ENCODE peak calls at places on chromosomes 6 and 20, in nine cellular contexts. E, N, D, O, M, B, Y, T and U are unnamed samples.

GRCh38 chr6:144347933-144348332 is 62.8 kb downstream of the UTRN start:
- DNase-seq in E (no peak), N (no peak), D (no peak), O (no peak), M (no peak), B (no peak), Y (no peak), T (no peak), U (no peak)

GRCh38 chr20:39830903-39831302 is 858.1 kb downstream of the MAFB start:
- DNase-seq in E (no peak), N (no peak), D (no peak), O (no peak), M (no peak), B (no peak), Y (no peak), T (no peak), U (no peak)

GRCh38 chr6:52231411-52232127 is 12.7 kb downstream of the IL17F start:
- DNase-seq in E (no peak), N (no peak), D (no peak), O (no peak), M (no peak), B (no peak), Y (no peak), T (no peak), U (no peak)

GRCh38 chr6:143449731-143450452 is 603 bp downstream of the ADAT2 start:
- DNase-seq in E (peak), N (no peak), D (no peak), O (no peak), M (peak), B (no peak), Y (peak), T (no peak), U (no peak)

GRCh38 chr20:59515013-59515905 is 89.1 kb upstream of the PHACTR3 start:
- DNase-seq in E (peak), N (peak), D (peak), O (peak), M (peak), B (no peak), Y (peak), T (peak), U (peak)

GRCh38 chr6:110682460-110682853 is 132.8 kb downstream of the CDK19 start:
- DNase-seq in E (peak), N (peak), D (peak), O (peak), M (no peak), B (peak), Y (peak), T (peak), U (peak)

GRCh38 chr6:89116702-89117101 is 1.2 kb downstream of the SRSF12 start:
- DNase-seq in E (no peak), N (no peak), D (no peak), O (no peak), M (no peak), B (no peak), Y (no peak), T (no peak), U (peak)

GRCh38 chr6:167031082-167031709 is 32.0 kb downstream of the CEP43 start:
- DNase-seq in E (no peak), N (no peak), D (no peak), O (no peak), M (no peak), B (no peak), Y (no peak), T (no peak), U (no peak)

GRCh38 chr6:52984247-52984646 is 10.8 kb downstream of the GSTA4 start:
- DNase-seq in E (peak), N (no peak), D (no peak), O (no peak), M (no peak), B (no peak), Y (no peak), T (no peak), U (no peak)

GRCh38 chr6:168127384-168127868 is 48.4 kb upstream of the FRMD1 start:
- DNase-seq in E (no peak), N (no peak), D (no peak), O (no peak), M (peak), B (peak), Y (no peak), T (no peak), U (peak)

GRCh38 chr6:1729133-1729751 is 119.5 kb downstream of the FOXC1 start:
- DNase-seq in E (no peak), N (no peak), D (no peak), O (no peak), M (no peak), B (no peak), Y (no peak), T (no peak), U (no peak)

GRCh38 chr20:10798811-10799210 is 125.0 kb upstream of the JAG1 start:
- DNase-seq in E (no peak), N (no peak), D (no peak), O (no peak), M (no peak), B (no peak), Y (no peak), T (peak), U (no peak)

GRCh38 chr6:39231386-39231785 is 2.1 kb upstream of the KCNK5 start:
- DNase-seq in E (no peak), N (no peak), D (no peak), O (no peak), M (no peak), B (no peak), Y (no peak), T (no peak), U (peak)

GRCh38 chr6:137689377-137689776 is 177.7 kb upstream of the TNFAIP3 start:
- DNase-seq in E (no peak), N (no peak), D (no peak), O (no peak), M (no peak), B (no peak), Y (no peak), T (no peak), U (no peak)

GRCh38 chr6:42746452-42747400 is 823 bp upstream of the TBCC start:
- DNase-seq in E (peak), N (peak), D (peak), O (peak), M (peak), B (peak), Y (peak), T (peak), U (peak)

GRCh38 chr6:13478525-13478962 is 8.9 kb downstream of the GFOD1 start:
- DNase-seq in E (no peak), N (no peak), D (no peak), O (no peak), M (no peak), B (no peak), Y (no peak), T (no peak), U (no peak)

GRCh38 chr6:148657053-148657452 is 89.8 kb upstream of the UST start:
- DNase-seq in E (no peak), N (no peak), D (no peak), O (no peak), M (no peak), B (no peak), Y (no peak), T (no peak), U (no peak)

GRCh38 chr20:17835240-17835940 is 133.2 kb downstream of the SNX5 start:
- DNase-seq in E (no peak), N (no peak), D (no peak), O (no peak), M (peak), B (peak), Y (no peak), T (peak), U (no peak)

GRCh38 chr6:142935553-142936517 is 9.1 kb downstream of the HIVEP2 start:
- DNase-seq in E (no peak), N (no peak), D (no peak), O (no peak), M (no peak), B (no peak), Y (no peak), T (no peak), U (no peak)

GRCh38 chr6:54493138-54493537 is 184.9 kb downstream of the TINAG start:
- DNase-seq in E (no peak), N (no peak), D (no peak), O (no peak), M (no peak), B (no peak), Y (no peak), T (peak), U (no peak)

GRCh38 chr6:100134703-100135102 is 140.7 kb upstream of the MCHR2 start:
- DNase-seq in E (no peak), N (no peak), D (no peak), O (no peak), M (no peak), B (no peak), Y (no peak), T (peak), U (no peak)

GRCh38 chr20:7836076-7836475 is 104.2 kb downstream of the HAO1 start:
- DNase-seq in E (no peak), N (no peak), D (no peak), O (no peak), M (no peak), B (no peak), Y (no peak), T (no peak), U (no peak)

GRCh38 chr20:33604991-33605370 is 57.1 kb upstream of the C20orf144 start:
- DNase-seq in E (no peak), N (no peak), D (no peak), O (no peak), M (no peak), B (no peak), Y (no peak), T (no peak), U (no peak)

GRCh38 chr6:120211955-120212792 is 862.6 kb upstream of the MAN1A1 start:
- DNase-seq in E (peak), N (no peak), D (no peak), O (no peak), M (no peak), B (no peak), Y (no peak), T (peak), U (no peak)

GRCh38 chr20:19775353-19776201 is 17.5 kb downstream of the RIN2 start:
- DNase-seq in E (peak), N (no peak), D (no peak), O (no peak), M (no peak), B (no peak), Y (no peak), T (no peak), U (no peak)

GRCh38 chr6:51559059-51559458 is 528.4 kb downstream of the PKHD1 start:
- DNase-seq in E (peak), N (no peak), D (no peak), O (peak), M (no peak), B (no peak), Y (no peak), T (no peak), U (peak)

GRCh38 chr6:116556065-116556464 is 2.5 kb downstream of the CALHM4 start:
- DNase-seq in E (no peak), N (no peak), D (no peak), O (no peak), M (no peak), B (no peak), Y (no peak), T (peak), U (no peak)

GRCh38 chr6:25637946-25638345 is 14.1 kb upstream of the SCGN start:
- DNase-seq in E (peak), N (no peak), D (peak), O (peak), M (no peak), B (no peak), Y (no peak), T (no peak), U (peak)

GRCh38 chr6:126180585-126180984 is 159.3 kb upstream of the CENPW start:
- DNase-seq in E (peak), N (no peak), D (no peak), O (no peak), M (no peak), B (no peak), Y (no peak), T (peak), U (no peak)

GRCh38 chr6:144408151-144408550 is 123.0 kb downstream of the UTRN start:
- DNase-seq in E (no peak), N (no peak), D (no peak), O (no peak), M (peak), B (peak), Y (peak), T (no peak), U (no peak)

GRCh38 chr20:6882911-6883310 is 115.4 kb downstream of the BMP2 start:
- DNase-seq in E (no peak), N (no peak), D (no peak), O (no peak), M (no peak), B (no peak), Y (no peak), T (no peak), U (no peak)

GRCh38 chr6:112443666-112444065 is 96.5 kb downstream of the RFPL4B start:
- DNase-seq in E (no peak), N (no peak), D (no peak), O (no peak), M (peak), B (peak), Y (no peak), T (peak), U (no peak)

GRCh38 chr6:36724514-36725385 is 27.1 kb downstream of the RAB44 start:
- DNase-seq in E (peak), N (peak), D (peak), O (peak), M (peak), B (peak), Y (peak), T (peak), U (peak)

GRCh38 chr6:22271044-22271443 is 25.8 kb downstream of the PRL start:
- DNase-seq in E (no peak), N (no peak), D (no peak), O (no peak), M (no peak), B (no peak), Y (no peak), T (no peak), U (no peak)

GRCh38 chr6:168370310-168370991 is 50.9 kb upstream of the DACT2 start:
- DNase-seq in E (peak), N (peak), D (peak), O (peak), M (peak), B (peak), Y (peak), T (peak), U (peak)